ENCODE peak calls at places on chromosome 7, in six cellular contexts. One of them, this sample, is unnamed.

GRCh38 chr7:150335101-150335773 is 6.2 kb downstream of the RARRES2 start:
- DNase-seq in SK-N-SH: no peak
- DNase-seq in transverse colon: no peak
- DNase-seq in esophagus muscularis mucosa: no peak
- DNase-seq in HCT116: no peak
- DNase-seq in vagina: no peak
- DNase-seq in this sample: no peak

GRCh38 chr7:98027342-98028033 is 37.5 kb upstream of the OCM2 start:
- DNase-seq in SK-N-SH: no peak
- DNase-seq in transverse colon: no peak
- DNase-seq in esophagus muscularis mucosa: no peak
- DNase-seq in HCT116: peak; percentile 18
- DNase-seq in vagina: no peak
- DNase-seq in this sample: no peak

GRCh38 chr7:150685219-150686029 is at the start of gene GIMAP2:
- DNase-seq in SK-N-SH: no peak
- DNase-seq in transverse colon: no peak
- DNase-seq in esophagus muscularis mucosa: no peak
- DNase-seq in HCT116: no peak
- DNase-seq in vagina: no peak
- DNase-seq in this sample: no peak

GRCh38 chr7:42099837-42100508 is 137.0 kb downstream of the GLI3 start:
- DNase-seq in SK-N-SH: no peak
- DNase-seq in transverse colon: no peak
- DNase-seq in esophagus muscularis mucosa: no peak
- DNase-seq in HCT116: no peak
- DNase-seq in vagina: no peak
- DNase-seq in this sample: no peak

GRCh38 chr7:25844109-25844915 is 307.7 kb upstream of the NFE2L3 start:
- DNase-seq in SK-N-SH: no peak
- DNase-seq in transverse colon: no peak
- DNase-seq in esophagus muscularis mucosa: no peak
- DNase-seq in HCT116: no peak
- DNase-seq in vagina: no peak
- DNase-seq in this sample: no peak

GRCh38 chr7:1124164-1124563 is 35.8 kb downstream of the ZFAND2A start:
- DNase-seq in SK-N-SH: no peak
- DNase-seq in transverse colon: no peak
- DNase-seq in esophagus muscularis mucosa: no peak
- DNase-seq in HCT116: no peak
- DNase-seq in vagina: no peak
- DNase-seq in this sample: peak; percentile 78

GRCh38 chr7:90469554-90469953 is at the start of gene PTTG1IP2:
- DNase-seq in SK-N-SH: no peak
- DNase-seq in transverse colon: no peak
- DNase-seq in esophagus muscularis mucosa: no peak
- DNase-seq in HCT116: no peak
- DNase-seq in vagina: no peak
- DNase-seq in this sample: no peak

GRCh38 chr7:129969881-129970446 is 17.2 kb upstream of the UBE2H start:
- DNase-seq in SK-N-SH: no peak
- DNase-seq in transverse colon: peak; percentile 41
- DNase-seq in esophagus muscularis mucosa: no peak
- DNase-seq in HCT116: peak; percentile 41
- DNase-seq in vagina: no peak
- DNase-seq in this sample: no peak

GRCh38 chr7:130921391-130922180 is 187.6 kb upstream of the KLF14 start:
- DNase-seq in SK-N-SH: no peak
- DNase-seq in transverse colon: peak; percentile 61
- DNase-seq in esophagus muscularis mucosa: peak; percentile 83
- DNase-seq in HCT116: no peak
- DNase-seq in vagina: peak; percentile 89
- DNase-seq in this sample: no peak

GRCh38 chr7:325051-325798 is 35.3 kb downstream of the FOXL3 start:
- DNase-seq in SK-N-SH: no peak
- DNase-seq in transverse colon: no peak
- DNase-seq in esophagus muscularis mucosa: no peak
- DNase-seq in HCT116: no peak
- DNase-seq in vagina: no peak
- DNase-seq in this sample: no peak

GRCh38 chr7:32506266-32507054 is 11.2 kb downstream of the AVL9 start:
- DNase-seq in SK-N-SH: no peak
- DNase-seq in transverse colon: no peak
- DNase-seq in esophagus muscularis mucosa: no peak
- DNase-seq in HCT116: peak; percentile 77
- DNase-seq in vagina: no peak
- DNase-seq in this sample: no peak

GRCh38 chr7:79837915-79838314 is 296.7 kb upstream of the GNAI1 start:
- DNase-seq in SK-N-SH: no peak
- DNase-seq in transverse colon: no peak
- DNase-seq in esophagus muscularis mucosa: no peak
- DNase-seq in HCT116: no peak
- DNase-seq in vagina: no peak
- DNase-seq in this sample: no peak

GRCh38 chr7:16431646-16432424 is 10.5 kb upstream of the CRPPA start:
- DNase-seq in SK-N-SH: peak; percentile 34
- DNase-seq in transverse colon: peak; percentile 35
- DNase-seq in esophagus muscularis mucosa: no peak
- DNase-seq in HCT116: peak; percentile 54
- DNase-seq in vagina: no peak
- DNase-seq in this sample: no peak

GRCh38 chr7:155213955-155214327 is 83.7 kb upstream of the INSIG1 start:
- DNase-seq in SK-N-SH: no peak
- DNase-seq in transverse colon: no peak
- DNase-seq in esophagus muscularis mucosa: no peak
- DNase-seq in HCT116: no peak
- DNase-seq in vagina: no peak
- DNase-seq in this sample: no peak

GRCh38 chr7:86762129-86762528 is 118.4 kb downstream of the GRM3 start:
- DNase-seq in SK-N-SH: no peak
- DNase-seq in transverse colon: no peak
- DNase-seq in esophagus muscularis mucosa: no peak
- DNase-seq in HCT116: no peak
- DNase-seq in vagina: no peak
- DNase-seq in this sample: no peak

GRCh38 chr7:158325530-158326381 is 261.9 kb downstream of the PTPRN2 start:
- DNase-seq in SK-N-SH: peak; percentile 83
- DNase-seq in transverse colon: peak; percentile 16
- DNase-seq in esophagus muscularis mucosa: no peak
- DNase-seq in HCT116: no peak
- DNase-seq in vagina: peak; percentile 64
- DNase-seq in this sample: no peak
- TF ChIP-seq POLR2AphosphoS5 in SK-N-SH: no peak
- TF ChIP-seq POLR2AphosphoS5 in transverse colon: no peak
- TF ChIP-seq POLR2AphosphoS5 in esophagus muscularis mucosa: no peak
- TF ChIP-seq POLR2AphosphoS5 in HCT116: no peak
- TF ChIP-seq POLR2AphosphoS5 in vagina: no peak
- TF ChIP-seq POLR2AphosphoS5 in this sample: no peak

DNA sequence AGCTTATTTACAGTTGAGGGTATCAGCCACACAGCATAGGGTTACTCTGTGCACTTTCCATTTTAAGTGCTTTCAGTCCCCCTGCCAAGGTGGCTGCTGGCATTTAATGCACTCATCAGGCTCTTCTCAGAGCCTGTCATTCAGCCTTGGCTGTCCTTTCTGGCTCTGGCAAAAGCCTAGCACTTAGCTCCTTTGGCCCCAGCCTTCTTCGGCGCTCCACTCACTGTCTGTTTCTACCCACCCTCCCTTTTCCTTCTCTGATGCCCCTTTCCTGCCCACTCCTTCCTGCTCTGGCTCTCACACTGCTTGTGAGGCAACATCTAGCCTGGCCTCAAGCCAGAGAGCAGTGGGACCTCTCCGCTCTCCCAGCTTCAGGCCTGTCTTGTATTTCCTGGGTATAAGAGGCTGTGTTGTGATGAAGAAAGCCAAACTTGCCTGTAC is 60.2 kb downstream of the WIPF3 start:
- DNase-seq in SK-N-SH: no peak
- DNase-seq in transverse colon: no peak
- DNase-seq in esophagus muscularis mucosa: no peak
- DNase-seq in HCT116: no peak
- DNase-seq in vagina: no peak
- DNase-seq in this sample: no peak
- TF ChIP-seq POLR2AphosphoS5 in SK-N-SH: no peak
- TF ChIP-seq POLR2AphosphoS5 in transverse colon: no peak
- TF ChIP-seq POLR2AphosphoS5 in esophagus muscularis mucosa: no peak
- TF ChIP-seq POLR2AphosphoS5 in HCT116: no peak
- TF ChIP-seq POLR2AphosphoS5 in vagina: no peak
- TF ChIP-seq POLR2AphosphoS5 in this sample: no peak

GRCh38 chr7:142963993-142964392 is 1.8 kb upstream of the KEL start:
- DNase-seq in SK-N-SH: no peak
- DNase-seq in transverse colon: no peak
- DNase-seq in esophagus muscularis mucosa: no peak
- DNase-seq in HCT116: no peak
- DNase-seq in vagina: no peak
- DNase-seq in this sample: no peak

GRCh38 chr7:142960955-142961512 is 1.1 kb downstream of the KEL start:
- DNase-seq in SK-N-SH: no peak
- DNase-seq in transverse colon: no peak
- DNase-seq in esophagus muscularis mucosa: no peak
- DNase-seq in HCT116: peak; percentile 6
- DNase-seq in vagina: no peak
- DNase-seq in this sample: no peak

GRCh38 chr7:142961595-142961972 is 579 bp downstream of the KEL start:
- DNase-seq in SK-N-SH: no peak
- DNase-seq in transverse colon: no peak
- DNase-seq in esophagus muscularis mucosa: no peak
- DNase-seq in HCT116: no peak
- DNase-seq in vagina: no peak
- DNase-seq in this sample: no peak

GRCh38 chr7:142964502-142965246 is 2.5 kb upstream of the KEL start:
- DNase-seq in SK-N-SH: no peak
- DNase-seq in transverse colon: no peak
- DNase-seq in esophagus muscularis mucosa: no peak
- DNase-seq in HCT116: no peak
- DNase-seq in vagina: no peak
- DNase-seq in this sample: no peak

DNA sequence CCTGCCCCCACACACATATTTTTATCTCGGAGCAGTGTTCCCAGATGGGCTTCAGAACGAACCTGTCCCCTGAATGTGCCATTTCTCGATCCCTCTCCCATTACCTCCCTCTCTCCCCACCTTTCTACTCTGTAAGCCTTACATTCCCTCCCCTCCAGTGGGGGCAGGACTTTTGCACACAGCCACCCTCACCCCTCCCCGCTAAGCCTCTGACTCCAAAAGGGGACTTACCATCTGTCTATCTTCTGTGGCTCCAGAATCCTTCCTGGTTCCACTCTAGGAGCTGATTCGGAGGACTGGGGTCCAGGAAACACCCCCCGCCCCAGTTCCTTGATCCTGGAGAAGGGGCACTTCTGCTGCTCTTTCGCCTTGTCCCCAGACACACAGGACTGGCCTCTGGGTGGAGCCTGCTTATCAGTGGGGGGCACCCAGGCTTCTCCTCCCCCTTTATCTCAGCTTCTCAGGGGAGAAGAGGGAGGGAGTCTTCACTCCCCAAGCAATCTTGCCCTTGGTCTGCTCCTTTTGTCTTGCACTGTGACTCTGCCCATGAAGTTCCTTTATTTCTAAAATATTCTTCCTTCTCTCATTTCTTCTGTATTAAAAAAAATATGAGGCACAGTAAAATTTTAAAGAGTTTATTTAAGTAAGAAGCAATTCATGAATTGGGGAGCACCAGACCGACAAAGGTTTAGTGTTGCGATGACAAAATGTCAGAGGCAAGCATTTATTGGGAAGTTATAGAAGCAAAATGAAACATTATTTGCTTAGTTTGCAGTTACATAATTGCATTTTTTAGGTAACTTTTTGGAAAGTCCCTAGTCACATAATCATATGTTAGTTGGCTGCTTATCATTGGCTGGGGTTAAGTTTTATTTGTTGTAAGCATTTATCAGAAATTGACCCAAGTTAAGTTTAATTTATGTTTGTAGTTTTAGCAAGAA is at the start of gene KEL:
- DNase-seq in SK-N-SH: no peak
- DNase-seq in transverse colon: no peak
- DNase-seq in esophagus muscularis mucosa: no peak
- DNase-seq in HCT116: no peak
- DNase-seq in vagina: no peak
- DNase-seq in this sample: no peak
- TF ChIP-seq POLR2AphosphoS5 in SK-N-SH: no peak
- TF ChIP-seq POLR2AphosphoS5 in transverse colon: no peak
- TF ChIP-seq POLR2AphosphoS5 in esophagus muscularis mucosa: no peak
- TF ChIP-seq POLR2AphosphoS5 in HCT116: no peak
- TF ChIP-seq POLR2AphosphoS5 in vagina: no peak
- TF ChIP-seq POLR2AphosphoS5 in this sample: no peak

GRCh38 chr7:28853150-28853549 is 105.0 kb downstream of the TRIL start:
- DNase-seq in SK-N-SH: no peak
- DNase-seq in transverse colon: no peak
- DNase-seq in esophagus muscularis mucosa: no peak
- DNase-seq in HCT116: no peak
- DNase-seq in vagina: no peak
- DNase-seq in this sample: no peak

GRCh38 chr7:28855538-28856217 is 102.5 kb downstream of the TRIL start:
- DNase-seq in SK-N-SH: no peak
- DNase-seq in transverse colon: no peak
- DNase-seq in esophagus muscularis mucosa: peak; percentile 53
- DNase-seq in HCT116: peak; percentile 92
- DNase-seq in vagina: no peak
- DNase-seq in this sample: no peak

GRCh38 chr7:28856656-28857055 is 101.5 kb downstream of the TRIL start:
- DNase-seq in SK-N-SH: no peak
- DNase-seq in transverse colon: no peak
- DNase-seq in esophagus muscularis mucosa: no peak
- DNase-seq in HCT116: no peak
- DNase-seq in vagina: no peak
- DNase-seq in this sample: no peak

GRCh38 chr7:28854750-28855074 is 103.4 kb downstream of the TRIL start:
- DNase-seq in SK-N-SH: no peak
- DNase-seq in transverse colon: no peak
- DNase-seq in esophagus muscularis mucosa: no peak
- DNase-seq in HCT116: no peak
- DNase-seq in vagina: no peak
- DNase-seq in this sample: no peak

DNA sequence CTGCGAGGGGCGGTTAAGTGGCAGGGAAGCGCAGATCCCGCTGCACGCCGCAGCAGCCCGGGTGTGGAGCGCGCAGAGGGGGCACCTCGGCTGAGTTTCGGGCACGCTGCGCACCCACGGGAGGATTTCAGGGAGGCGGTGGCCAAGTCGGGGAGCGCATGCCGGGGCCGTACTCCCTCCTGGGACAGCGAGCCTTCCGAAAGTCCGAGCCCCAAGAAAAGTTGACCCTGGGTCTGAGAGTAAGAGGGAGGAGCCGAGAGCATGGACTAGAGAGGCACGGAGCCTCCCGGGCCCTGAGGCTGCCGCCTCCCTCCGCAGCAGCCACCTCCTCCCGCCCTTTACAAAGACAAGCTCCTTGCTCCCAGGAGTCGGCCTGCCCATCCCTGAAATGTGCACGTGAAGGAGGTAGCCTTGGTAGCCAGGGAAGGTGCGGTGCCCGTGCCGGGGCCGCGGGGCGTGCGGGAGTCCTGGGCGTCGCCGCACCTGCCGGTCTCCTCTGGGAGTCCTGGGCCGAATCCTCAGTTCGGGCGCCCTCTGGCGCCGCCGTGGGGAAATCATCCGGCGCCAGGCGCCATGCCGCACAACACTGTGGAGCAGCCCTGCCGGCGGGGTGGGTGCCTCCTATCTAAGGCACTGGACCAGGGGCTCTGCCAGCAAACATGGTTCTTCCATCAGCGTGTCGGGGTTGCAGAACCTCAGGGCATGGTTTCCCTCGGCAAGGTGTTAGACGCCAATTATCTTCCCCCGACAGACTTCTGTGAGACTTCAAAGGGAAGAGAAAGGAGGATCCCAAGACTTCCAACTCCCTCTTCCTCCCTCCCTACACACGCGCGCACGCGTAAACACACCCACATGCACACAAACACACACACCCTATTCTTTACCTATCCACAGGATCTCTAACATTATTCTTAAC is 104.0 kb downstream of the TRIL start:
- DNase-seq in SK-N-SH: peak; percentile 96
- DNase-seq in transverse colon: peak; percentile 84
- DNase-seq in esophagus muscularis mucosa: peak; percentile 94
- DNase-seq in HCT116: peak; percentile 63
- DNase-seq in vagina: no peak
- DNase-seq in this sample: peak; percentile 87
- TF ChIP-seq POLR2AphosphoS5 in SK-N-SH: no peak
- TF ChIP-seq POLR2AphosphoS5 in transverse colon: no peak
- TF ChIP-seq POLR2AphosphoS5 in esophagus muscularis mucosa: no peak
- TF ChIP-seq POLR2AphosphoS5 in HCT116: peak; percentile 17
- TF ChIP-seq POLR2AphosphoS5 in vagina: peak; percentile 31
- TF ChIP-seq POLR2AphosphoS5 in this sample: no peak

This sample was measured in suprapubic skin.